ENCODE peak calls at places on chromosome 1, in seven cellular contexts. Q is keratinocyte; Y is CD8-positive, alpha-beta T cell; P is IMR-90; K is brain microvascular endothelial cell; Z is suprapubic skin; A is tibial artery. M is an unnamed sample.

GRCh38 chr1:211259596-211260126 is 495 bp downstream of the RCOR3 start:
- DNase-seq in Q (no peak), Y (no peak), P (no peak), K (no peak), Z (peak; percentile 80), A (peak; percentile 45), M (no peak)

GRCh38 chr1:107844009-107844408 is 121.0 kb downstream of the VAV3 start:
- DNase-seq in Q (no peak), Y (no peak), P (no peak), K (no peak), Z (no peak), A (no peak), M (no peak)

GRCh38 chr1:46708121-46708520 is 10.8 kb downstream of the EFCAB14 start:
- DNase-seq in Q (no peak), Y (no peak), P (peak; percentile 37), K (no peak), Z (no peak), A (no peak), M (no peak)

GRCh38 chr1:82538876-82539275 is 738.1 kb downstream of the ADGRL2 start:
- DNase-seq in Q (no peak), Y (no peak), P (peak; percentile 11), K (peak; percentile 74), Z (no peak), A (no peak), M (no peak)

GRCh38 chr1:92536593-92537332 is 50.0 kb upstream of the GFI1 start:
- DNase-seq in Q (no peak), Y (no peak), P (peak; percentile 65), K (peak; percentile 18), Z (no peak), A (no peak), M (no peak)

GRCh38 chr1:192914696-192915095 is 105.9 kb downstream of the RGS2 start:
- DNase-seq in Q (no peak), Y (no peak), P (no peak), K (no peak), Z (no peak), A (no peak), M (no peak)

GRCh38 chr1:7278045-7278444 is 492.8 kb downstream of the CAMTA1 start:
- DNase-seq in Q (no peak), Y (no peak), P (no peak), K (no peak), Z (no peak), A (no peak), M (no peak)

GRCh38 chr1:111778541-111779051 is 22.9 kb downstream of the DDX20 start:
- DNase-seq in Q (no peak), Y (no peak), P (no peak), K (no peak), Z (no peak), A (no peak), M (no peak)

GRCh38 chr1:46969014-46969619 is 27.8 kb upstream of the CYP4A11 start:
- DNase-seq in Q (no peak), Y (no peak), P (no peak), K (no peak), Z (no peak), A (no peak), M (no peak)

GRCh38 chr1:25748531-25749205 is 51.3 kb upstream of the SELENON start:
- DNase-seq in Q (no peak), Y (no peak), P (no peak), K (no peak), Z (no peak), A (no peak), M (no peak)

GRCh38 chr1:216553040-216553439 is 129.8 kb upstream of the USH2A start:
- DNase-seq in Q (no peak), Y (no peak), P (no peak), K (no peak), Z (no peak), A (no peak), M (no peak)

GRCh38 chr1:115052454-115053083 is 22.9 kb downstream of the TSHB start:
- DNase-seq in Q (no peak), Y (peak; percentile 27), P (peak; percentile 33), K (peak; percentile 60), Z (no peak), A (peak; percentile 57), M (no peak)

GRCh38 chr1:156663178-156663577 is 14.0 kb downstream of the NES start:
- DNase-seq in Q (no peak), Y (no peak), P (peak; percentile 79), K (no peak), Z (no peak), A (peak; percentile 42), M (peak; percentile 77)

GRCh38 chr1:39960461-39960958 is 5.6 kb downstream of the MFSD2A start:
- DNase-seq in Q (no peak), Y (no peak), P (no peak), K (no peak), Z (no peak), A (peak; percentile 32), M (no peak)

GRCh38 chr1:116457944-116458343 is 84.9 kb downstream of the ATP1A1 start:
- DNase-seq in Q (no peak), Y (no peak), P (no peak), K (no peak), Z (no peak), A (no peak), M (no peak)

GRCh38 chr1:208595745-208596144 is 351.6 kb upstream of the PLXNA2 start:
- DNase-seq in Q (no peak), Y (no peak), P (peak; percentile 7), K (peak; percentile 66), Z (no peak), A (no peak), M (no peak)

GRCh38 chr1:93275634-93276295 is 69.9 kb upstream of the DR1 start:
- DNase-seq in Q (no peak), Y (no peak), P (no peak), K (no peak), Z (no peak), A (no peak), M (no peak)

GRCh38 chr1:244048566-244049141 is 2.4 kb upstream of the ZBTB18 start:
- DNase-seq in Q (no peak), Y (no peak), P (no peak), K (no peak), Z (no peak), A (no peak), M (no peak)

GRCh38 chr1:92858564-92859399 is 26.9 kb downstream of the RPL5 start:
- DNase-seq in Q (no peak), Y (peak; percentile 38), P (peak; percentile 85), K (peak; percentile 79), Z (no peak), A (peak; percentile 69), M (peak; percentile 12)

GRCh38 chr1:118963456-118964430 is 24.4 kb downstream of the TBX15 start:
- DNase-seq in Q (no peak), Y (no peak), P (peak; percentile 30), K (peak; percentile 95), Z (no peak), A (peak; percentile 70), M (no peak)

GRCh38 chr1:62111084-62111483 is 83.6 kb upstream of the L1TD1 start:
- DNase-seq in Q (no peak), Y (no peak), P (no peak), K (no peak), Z (no peak), A (no peak), M (no peak)

GRCh38 chr1:55364216-55364615 is 149.1 kb upstream of the USP24 start:
- DNase-seq in Q (no peak), Y (no peak), P (no peak), K (no peak), Z (no peak), A (no peak), M (no peak)

GRCh38 chr1:60936943-60937342 is 145.4 kb upstream of the NFIA start:
- DNase-seq in Q (no peak), Y (no peak), P (no peak), K (no peak), Z (no peak), A (no peak), M (no peak)

GRCh38 chr1:207910678-207911354 is at the start of gene CD34:
- DNase-seq in Q (no peak), Y (no peak), P (no peak), K (no peak), Z (no peak), A (peak; percentile 53), M (no peak)

GRCh38 chr1:14878951-14879350 is 274.6 kb upstream of the TMEM51 start:
- DNase-seq in Q (no peak), Y (no peak), P (no peak), K (no peak), Z (no peak), A (no peak), M (no peak)

GRCh38 chr1:23930861-23931471 is 17.8 kb upstream of the CNR2 start:
- DNase-seq in Q (no peak), Y (no peak), P (peak; percentile 59), K (peak; percentile 25), Z (no peak), A (no peak), M (no peak)
- H3K27ac ChIP-seq in Q (peak overlapping the region; percentile 21), Y (no peak overlapping the region), P (no peak overlapping the region), K (no peak overlapping the region), Z (peak overlapping the region; percentile 34), A (peak overlapping the region; percentile 82), M (peak overlapping the region; percentile 78)

DNA sequence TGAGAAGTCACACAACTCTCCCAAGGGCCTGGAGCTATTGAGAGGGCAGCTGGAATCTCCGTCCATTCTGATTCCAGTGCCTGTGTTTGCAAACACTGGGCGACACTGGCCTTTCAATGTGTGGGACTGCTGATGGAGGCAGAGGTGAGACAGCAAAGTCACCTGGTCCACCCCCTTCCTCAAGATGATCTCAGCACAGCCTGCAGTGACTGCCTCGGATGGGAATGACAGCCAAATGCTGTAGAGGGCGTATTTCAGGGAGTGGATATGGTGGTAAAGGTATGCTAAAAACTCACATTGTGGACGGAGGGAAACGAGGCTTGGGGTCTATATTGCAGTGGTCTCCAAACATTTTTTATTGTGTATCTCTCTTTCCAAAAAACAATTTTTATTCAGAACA is 15.5 kb upstream of the PGBD5 start:
- DNase-seq in Q (no peak), Y (no peak), P (no peak), K (no peak), Z (no peak), A (no peak), M (no peak)
- TF ChIP-seq CTCF in Q (no peak), Y (no peak), P (no peak), K (no peak), Z (no peak), A (no peak), M (no peak)

GRCh38 chr1:89635825-89636815 is 3.2 kb downstream of the LRRC8C start:
- DNase-seq in Q (no peak), Y (no peak), P (peak; percentile 90), K (no peak), Z (no peak), A (no peak), M (no peak)
- H3K27ac ChIP-seq in Q (peak overlapping the region; percentile 84), Y (no peak overlapping the region), P (peak overlapping the region; percentile 99), K (peak overlapping the region; percentile 35), Z (peak overlapping the region; percentile 3), A (no peak overlapping the region), M (no peak overlapping the region)

GRCh38 chr1:219312967-219313366 is 139.3 kb downstream of the LYPLAL1 start:
- DNase-seq in Q (no peak), Y (no peak), P (peak; percentile 92), K (peak; percentile 92), Z (no peak), A (no peak), M (no peak)

GRCh38 chr1:219318826-219319225 is 145.1 kb downstream of the LYPLAL1 start:
- DNase-seq in Q (no peak), Y (no peak), P (no peak), K (no peak), Z (no peak), A (no peak), M (no peak)

GRCh38 chr1:219316066-219316465 is 142.4 kb downstream of the LYPLAL1 start:
- DNase-seq in Q (no peak), Y (no peak), P (no peak), K (no peak), Z (no peak), A (no peak), M (no peak)

GRCh38 chr1:219313961-219314360 is 140.3 kb downstream of the LYPLAL1 start:
- DNase-seq in Q (no peak), Y (no peak), P (no peak), K (no peak), Z (no peak), A (no peak), M (no peak)

GRCh38 chr1:219317762-219318353 is 144.2 kb downstream of the LYPLAL1 start:
- DNase-seq in Q (no peak), Y (no peak), P (no peak), K (no peak), Z (no peak), A (no peak), M (no peak)
- TF ChIP-seq CTCF in Q (no peak), Y (no peak), P (no peak), K (peak; percentile 51), Z (no peak), A (no peak), M (no peak)